ENCODE peak calls at places on chromosomes 3 and 15, in ten cellular contexts. U is foreskin fibroblast; W is stimulated activated CD8-positive, alpha-beta memory T cell treated with anti-CD3 and anti-CD28 coated beads, Interleukin-4, amount 100 ng/mL, for 24 hours; F is NCI-H1092 treated with DMSO at 0.1 percent for 48 hours; N is activated CD4-positive, alpha-beta T cell treated with anti-CD3 and anti-CD28 coated beads for 4 hours; R is body of pancreas; O is stimulated activated CD4-positive, alpha-beta T cell treated with anti-CD3 and anti-CD28 coated beads, TNF-alpha, amount 100 ng/mL, for 4 hours; K is GM03348; Y is mesenchymal stem cell; J is AG10803. I is an unnamed sample.

GRCh38 chr15:48120751-48121150 is at the start of gene SLC24A5:
- DNase-seq in F (no peak), N (no peak), K (no peak), O (no peak), U (no peak), Y (no peak), W (no peak), J (no peak), R (no peak), I (no peak)

GRCh38 chr3:116707531-116707930 is 2.0 kb upstream of the TUSC7 start:
- DNase-seq in K (no peak), W (no peak), Y (no peak), F (no peak), R (no peak), J (no peak), N (no peak), U (no peak), O (no peak), I (no peak)

GRCh38 chr3:57555738-57556458 is at the start of gene PDE12:
- DNase-seq in W (peak), N (peak), F (peak), J (peak), Y (peak), R (peak), K (peak), O (peak), U (peak), I (peak)

GRCh38 chr3:70973558-70973957 is 610.0 kb downstream of the FOXP1 start:
- DNase-seq in K (peak), R (no peak), F (no peak), N (no peak), Y (peak), U (peak), O (no peak), J (peak), W (no peak), I (no peak)

GRCh38 chr3:160157321-160157720 is 67.9 kb upstream of the C3orf80 start:
- DNase-seq in W (no peak), J (no peak), R (no peak), O (no peak), K (no peak), N (no peak), U (no peak), F (no peak), Y (no peak), I (no peak)

GRCh38 chr3:177934001-177934891 is 602.0 kb upstream of the KCNMB2 start:
- DNase-seq in O (no peak), W (no peak), R (no peak), J (peak), N (no peak), K (peak), F (peak), U (peak), Y (peak), I (no peak)

GRCh38 chr3:172040976-172041963 is 1.9 kb downstream of the FNDC3B start:
- DNase-seq in O (no peak), U (no peak), N (no peak), F (no peak), J (peak), K (peak), Y (peak), W (no peak), R (peak), I (peak)

GRCh38 chr15:43440721-43441281 is 52.2 kb downstream of the TP53BP1 start:
- DNase-seq in R (peak), U (peak), F (no peak), Y (peak), J (peak), K (peak), N (peak), O (no peak), W (no peak), I (peak)

GRCh38 chr3:187955076-187955952 is 198.6 kb upstream of the LPP start:
- DNase-seq in N (no peak), W (no peak), F (no peak), J (peak), R (peak), U (peak), Y (peak), K (peak), O (no peak), I (no peak)

GRCh38 chr3:108757404-108757982 is at the start of gene RETNLB:
- DNase-seq in W (no peak), O (no peak), R (peak), F (peak), U (no peak), J (no peak), K (no peak), Y (no peak), N (no peak), I (no peak)

GRCh38 chr3:161644871-161645636 is 148.4 kb downstream of the OTOL1 start:
- DNase-seq in R (no peak), U (no peak), Y (no peak), J (no peak), W (no peak), O (no peak), K (no peak), N (no peak), F (no peak), I (no peak)

GRCh38 chr3:55362206-55362960 is 124.7 kb downstream of the WNT5A start:
- DNase-seq in W (no peak), Y (peak), U (peak), F (no peak), N (no peak), O (no peak), J (peak), K (no peak), R (no peak), I (no peak)

GRCh38 chr3:197371521-197372075 is 73.2 kb upstream of the DLG1 start:
- DNase-seq in O (no peak), R (no peak), N (no peak), F (peak), W (no peak), K (no peak), J (peak), U (no peak), Y (peak), I (no peak)

GRCh38 chr3:120160050-120160449 is 65.8 kb upstream of the GSK3B start:
- DNase-seq in Y (peak), O (no peak), R (peak), F (no peak), N (no peak), U (peak), J (peak), W (no peak), K (peak), I (peak)

GRCh38 chr3:23567917-23568316 is 237.8 kb upstream of the UBE2E1 start:
- DNase-seq in J (peak), W (no peak), K (peak), R (no peak), O (no peak), F (no peak), U (peak), Y (peak), N (no peak), I (no peak)

GRCh38 chr15:68829068-68829467 is 8.4 kb upstream of the ANP32A start:
- DNase-seq in Y (peak), O (no peak), U (no peak), N (no peak), F (no peak), W (no peak), K (no peak), J (no peak), R (no peak), I (peak)

GRCh38 chr3:35944915-35945710 is 305.8 kb downstream of the ARPP21 start:
- DNase-seq in N (no peak), K (peak), R (no peak), Y (peak), F (no peak), U (peak), O (no peak), J (no peak), W (no peak), I (no peak)

GRCh38 chr3:171443211-171443957 is 16.8 kb downstream of the TNIK start:
- DNase-seq in N (no peak), O (no peak), F (no peak), K (no peak), U (no peak), Y (peak), J (no peak), R (no peak), W (no peak), I (no peak)

GRCh38 chr15:32685576-32685975 is 32.2 kb upstream of the GREM1 start:
- DNase-seq in U (no peak), R (no peak), N (no peak), O (no peak), K (peak), Y (no peak), F (no peak), J (peak), W (no peak), I (no peak)

GRCh38 chr15:32028921-32029320 is 1.4 kb upstream of the CHRNA7 start:
- DNase-seq in K (no peak), N (no peak), R (no peak), U (no peak), F (no peak), W (no peak), Y (no peak), J (no peak), O (no peak), I (no peak)

GRCh38 chr3:77825045-77825827 is 785.3 kb downstream of the ROBO2 start:
- DNase-seq in K (no peak), Y (peak), O (no peak), N (no peak), F (no peak), U (peak), J (peak), W (no peak), R (no peak), I (peak)

GRCh38 chr3:161126495-161126894 is 21.3 kb upstream of the B3GALNT1 start:
- DNase-seq in R (no peak), U (no peak), N (no peak), W (no peak), F (no peak), K (no peak), J (no peak), Y (no peak), O (no peak), I (no peak)

GRCh38 chr15:61500951-61501350 is 271.8 kb upstream of the RORA start:
- DNase-seq in J (no peak), W (no peak), F (no peak), R (no peak), N (no peak), U (no peak), Y (no peak), K (no peak), O (no peak), I (no peak)

GRCh38 chr15:90036806-90037509 is 35.8 kb downstream of the ZNF710 start:
- DNase-seq in W (no peak), N (no peak), K (no peak), Y (no peak), R (no peak), O (no peak), F (no peak), J (no peak), U (no peak), I (no peak)

GRCh38 chr3:133330043-133330442 is 69.8 kb upstream of the BFSP2 start:
- DNase-seq in W (no peak), R (no peak), U (no peak), N (no peak), J (no peak), F (peak), O (no peak), Y (no peak), K (no peak), I (no peak)

GRCh38 chr3:100761211-100761921 is 52.1 kb downstream of the TFG start:
- DNase-seq in U (no peak), J (no peak), Y (no peak), F (no peak), K (no peak), N (no peak), O (no peak), W (no peak), R (peak), I (peak)

GRCh38 chr3:177789500-177789899 is 592.2 kb upstream of the TBL1XR1 start:
- DNase-seq in F (no peak), K (no peak), N (no peak), R (no peak), J (no peak), U (no peak), Y (peak), O (no peak), W (no peak), I (no peak)

GRCh38 chr15:40293905-40294895 is 11.3 kb upstream of the ANKRD63 start:
- DNase-seq in J (no peak), N (no peak), K (no peak), Y (no peak), W (no peak), R (no peak), U (no peak), F (no peak), O (no peak), I (no peak)

GRCh38 chr3:194512895-194513601 is 26.2 kb upstream of the ATP13A3 start:
- DNase-seq in O (no peak), R (peak), Y (no peak), W (no peak), U (no peak), K (no peak), J (no peak), N (no peak), F (peak), I (peak)

GRCh38 chr15:64029633-64030032 is 16.7 kb downstream of the DAPK2 start:
- DNase-seq in W (no peak), U (no peak), F (no peak), O (no peak), J (no peak), K (no peak), Y (no peak), N (no peak), R (no peak), I (no peak)

GRCh38 chr15:85963262-85963760 is 116.4 kb upstream of the AGBL1 start:
- DNase-seq in O (no peak), W (no peak), R (no peak), Y (no peak), F (no peak), J (no peak), K (no peak), N (no peak), U (no peak), I (no peak)

GRCh38 chr3:119716998-119717397 is 14.2 kb downstream of the CFAP91 start:
- DNase-seq in N (no peak), Y (no peak), F (no peak), W (no peak), R (peak), O (no peak), J (no peak), U (no peak), K (no peak), I (no peak)

GRCh38 chr15:50210462-50211264 is 28.7 kb downstream of the SLC27A2 start:
- DNase-seq in F (no peak), O (no peak), N (no peak), K (no peak), J (no peak), U (no peak), Y (no peak), W (no peak), R (no peak), I (peak)

GRCh38 chr15:89167267-89168176 is 53.9 kb downstream of the RLBP1 start:
- DNase-seq in F (no peak), J (peak), W (peak), Y (peak), R (peak), O (peak), N (peak), K (peak), U (peak), I (peak)

GRCh38 chr3:164962610-164963009 is 115.7 kb downstream of the SI start:
- DNase-seq in F (no peak), U (no peak), N (no peak), W (no peak), O (no peak), J (no peak), Y (no peak), R (no peak), K (no peak), I (no peak)